ENCODE peak calls at places on chromosomes 11 and 22, in four cellular contexts. One of them, this sample, is unnamed.

GRCh38 chr11:28525636-28526405 is 417.6 kb downstream of the METTL15 start:
- DNase-seq in HCT116: no peak
- DNase-seq in naive thymus-derived CD4-positive, alpha-beta T cell: no peak
- DNase-seq in stomach: no peak
- DNase-seq in this sample: no peak

GRCh38 chr22:37329239-37330140 is 47.2 kb downstream of the CYTH4 start:
- DNase-seq in HCT116: no peak
- DNase-seq in naive thymus-derived CD4-positive, alpha-beta T cell: no peak
- DNase-seq in stomach: no peak
- DNase-seq in this sample: no peak

GRCh38 chr22:44071760-44072159 is 47.7 kb downstream of the PARVB start:
- DNase-seq in HCT116: no peak
- DNase-seq in naive thymus-derived CD4-positive, alpha-beta T cell: no peak
- DNase-seq in stomach: no peak
- DNase-seq in this sample: no peak

GRCh38 chr11:57903441-57904123 is 120.1 kb upstream of the OR9Q1 start:
- DNase-seq in HCT116: peak; percentile 74
- DNase-seq in naive thymus-derived CD4-positive, alpha-beta T cell: no peak
- DNase-seq in stomach: peak; percentile 49
- DNase-seq in this sample: no peak

GRCh38 chr22:27853404-27853803 is 51.8 kb upstream of the MN1 start:
- DNase-seq in HCT116: no peak
- DNase-seq in naive thymus-derived CD4-positive, alpha-beta T cell: no peak
- DNase-seq in stomach: no peak
- DNase-seq in this sample: no peak

GRCh38 chr11:120326228-120326627 is 1.1 kb downstream of the TLCD5 start:
- DNase-seq in HCT116: no peak
- DNase-seq in naive thymus-derived CD4-positive, alpha-beta T cell: no peak
- DNase-seq in stomach: no peak
- DNase-seq in this sample: no peak

GRCh38 chr11:35579557-35580396 is 38.5 kb upstream of the FJX1 start:
- DNase-seq in HCT116: peak; percentile 46
- DNase-seq in naive thymus-derived CD4-positive, alpha-beta T cell: no peak
- DNase-seq in stomach: no peak
- DNase-seq in this sample: peak; percentile 18

GRCh38 chr22:33757443-33758124 is 162.7 kb downstream of the LARGE1 start:
- DNase-seq in HCT116: no peak
- DNase-seq in naive thymus-derived CD4-positive, alpha-beta T cell: no peak
- DNase-seq in stomach: no peak
- DNase-seq in this sample: no peak

GRCh38 chr22:50627914-50628542 is at the start of gene ARSA:
- DNase-seq in HCT116: no peak
- DNase-seq in naive thymus-derived CD4-positive, alpha-beta T cell: peak; percentile 72
- DNase-seq in stomach: peak; percentile 82
- DNase-seq in this sample: no peak

GRCh38 chr11:18865951-18866350 is 73.3 kb downstream of the MRGPRX1 start:
- DNase-seq in HCT116: no peak
- DNase-seq in naive thymus-derived CD4-positive, alpha-beta T cell: no peak
- DNase-seq in stomach: no peak
- DNase-seq in this sample: no peak

GRCh38 chr11:119168471-119169271 is at the start of gene NLRX1:
- DNase-seq in HCT116: peak; percentile 73
- DNase-seq in naive thymus-derived CD4-positive, alpha-beta T cell: peak; percentile 73
- DNase-seq in stomach: peak; percentile 85
- DNase-seq in this sample: no peak

GRCh38 chr11:122723106-122723505 is 67.6 kb downstream of the UBASH3B start:
- DNase-seq in HCT116: no peak
- DNase-seq in naive thymus-derived CD4-positive, alpha-beta T cell: no peak
- DNase-seq in stomach: no peak
- DNase-seq in this sample: no peak

DNA sequence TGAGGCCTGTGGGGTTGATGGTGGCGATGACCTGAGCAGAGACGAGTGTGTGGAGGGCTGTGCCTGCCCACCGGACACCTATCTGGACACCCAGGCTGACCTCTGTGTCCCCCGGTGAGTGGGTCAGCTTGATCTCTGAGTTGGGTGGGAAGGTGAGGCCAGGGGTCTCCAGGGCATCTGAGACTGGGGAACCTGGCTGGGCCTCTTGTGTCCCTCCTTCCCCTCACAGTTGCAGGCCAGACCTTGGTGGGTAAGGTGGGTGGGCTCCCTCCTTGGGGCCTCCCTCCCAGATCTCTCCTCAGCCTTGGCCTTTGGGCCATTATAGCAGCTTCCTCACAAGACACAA is 27.7 kb downstream of the OTOG start:
- DNase-seq in HCT116: no peak
- DNase-seq in naive thymus-derived CD4-positive, alpha-beta T cell: no peak
- DNase-seq in stomach: no peak
- DNase-seq in this sample: no peak
- H3K27ac ChIP-seq in HCT116: no peak overlapping the region
- H3K27ac ChIP-seq in naive thymus-derived CD4-positive, alpha-beta T cell: no peak overlapping the region
- H3K27ac ChIP-seq in stomach: no peak overlapping the region
- H3K27ac ChIP-seq in this sample: no peak overlapping the region

GRCh38 chr22:21951931-21952465 is 650 bp downstream of the PPM1F start:
- DNase-seq in HCT116: no peak
- DNase-seq in naive thymus-derived CD4-positive, alpha-beta T cell: peak; percentile 8
- DNase-seq in stomach: peak; percentile 57
- DNase-seq in this sample: no peak

GRCh38 chr22:21952586-21953571 is at the start of gene PPM1F:
- DNase-seq in HCT116: no peak
- DNase-seq in naive thymus-derived CD4-positive, alpha-beta T cell: peak; percentile 85
- DNase-seq in stomach: peak; percentile 91
- DNase-seq in this sample: no peak

GRCh38 chr22:21949948-21950347 is 2.7 kb downstream of the PPM1F start:
- DNase-seq in HCT116: no peak
- DNase-seq in naive thymus-derived CD4-positive, alpha-beta T cell: no peak
- DNase-seq in stomach: no peak
- DNase-seq in this sample: no peak

GRCh38 chr22:21949569-21949918 is 3.1 kb downstream of the PPM1F start:
- DNase-seq in HCT116: no peak
- DNase-seq in naive thymus-derived CD4-positive, alpha-beta T cell: no peak
- DNase-seq in stomach: no peak
- DNase-seq in this sample: no peak

DNA sequence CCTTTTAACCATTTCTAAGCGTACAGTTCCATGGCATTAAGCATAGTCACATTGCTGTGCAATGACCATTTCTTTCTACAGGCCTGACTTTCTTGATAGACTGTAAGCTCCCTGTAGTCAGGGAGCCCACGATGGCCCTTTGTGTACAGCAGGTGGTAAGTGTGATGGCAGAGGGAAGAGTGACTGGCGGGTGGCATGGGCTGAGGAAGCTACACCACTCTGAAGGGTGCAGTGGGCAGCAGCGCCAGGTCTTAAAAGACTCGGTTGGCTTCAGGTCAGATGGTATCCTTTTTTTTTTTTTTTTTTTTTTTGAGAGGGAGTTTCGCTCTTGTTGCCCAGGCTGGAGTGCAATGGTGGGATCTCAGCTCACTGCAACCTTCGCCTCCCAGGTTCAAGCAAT is 1.6 kb downstream of the PPM1F start:
- DNase-seq in HCT116: no peak
- DNase-seq in naive thymus-derived CD4-positive, alpha-beta T cell: no peak
- DNase-seq in stomach: no peak
- DNase-seq in this sample: no peak
- H3K27ac ChIP-seq in HCT116: no peak overlapping the region
- H3K27ac ChIP-seq in naive thymus-derived CD4-positive, alpha-beta T cell: no peak overlapping the region
- H3K27ac ChIP-seq in stomach: peak overlapping the region; percentile 80
- H3K27ac ChIP-seq in this sample: no peak overlapping the region

DNA sequence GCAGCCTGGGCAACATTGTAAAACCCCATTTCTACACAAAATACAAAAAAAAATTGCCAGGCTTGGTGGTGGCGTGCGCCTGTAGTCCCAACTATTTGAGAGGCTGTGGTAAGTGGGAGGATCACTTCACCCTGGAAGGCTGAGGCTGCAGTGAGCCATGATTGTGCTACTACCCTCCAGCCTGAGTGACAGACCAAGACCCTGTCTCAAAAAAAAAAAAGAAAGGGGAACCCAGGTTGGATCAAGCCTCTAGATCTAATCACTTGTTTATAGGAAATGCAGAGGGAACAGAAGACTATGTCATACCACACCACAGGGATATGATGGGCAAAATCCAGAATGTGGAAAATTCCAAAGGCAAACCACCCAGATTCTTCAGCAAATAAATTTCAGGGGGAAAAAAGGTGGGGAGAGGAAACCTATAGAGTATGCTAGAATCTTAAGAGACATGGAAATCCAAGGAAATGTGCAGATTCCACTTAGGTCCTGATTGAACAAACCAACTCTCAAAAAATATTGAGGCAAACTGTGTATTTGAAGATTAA is 16.5 kb upstream of the MALAT1 start:
- DNase-seq in HCT116: no peak
- DNase-seq in naive thymus-derived CD4-positive, alpha-beta T cell: no peak
- DNase-seq in stomach: no peak
- DNase-seq in this sample: no peak
- H3K27ac ChIP-seq in HCT116: peak overlapping the region; percentile 66
- H3K27ac ChIP-seq in naive thymus-derived CD4-positive, alpha-beta T cell: no peak overlapping the region
- H3K27ac ChIP-seq in stomach: peak overlapping the region; percentile 16
- H3K27ac ChIP-seq in this sample: peak overlapping the region; percentile 6

DNA sequence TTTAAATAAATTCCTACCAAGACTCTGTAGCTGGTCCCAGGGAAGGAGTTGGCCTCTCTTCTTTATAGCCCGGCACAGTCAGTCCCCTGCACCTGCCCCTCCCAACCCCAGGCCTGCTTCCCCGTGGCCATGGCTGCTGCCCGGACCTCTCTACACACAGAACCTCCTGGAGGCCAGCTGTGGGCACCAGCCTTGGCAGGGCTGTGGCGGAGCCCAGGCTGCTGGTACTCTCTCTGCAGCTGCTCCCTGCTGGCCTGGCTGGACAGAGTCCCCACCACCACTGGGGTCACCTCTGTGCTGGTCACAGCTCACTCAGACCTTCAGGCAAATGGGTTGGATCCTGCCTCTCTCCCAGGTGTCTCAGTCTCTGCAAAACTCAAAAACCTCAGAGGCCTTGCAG is 69.3 kb downstream of the LRP5 start:
- DNase-seq in HCT116: no peak
- DNase-seq in naive thymus-derived CD4-positive, alpha-beta T cell: no peak
- DNase-seq in stomach: peak; percentile 64
- DNase-seq in this sample: no peak
- H3K27ac ChIP-seq in HCT116: no peak overlapping the region
- H3K27ac ChIP-seq in naive thymus-derived CD4-positive, alpha-beta T cell: no peak overlapping the region
- H3K27ac ChIP-seq in stomach: peak overlapping the region; percentile 85
- H3K27ac ChIP-seq in this sample: no peak overlapping the region

GRCh38 chr11:9607511-9607899 is 34.0 kb downstream of the WEE1 start:
- DNase-seq in HCT116: no peak
- DNase-seq in naive thymus-derived CD4-positive, alpha-beta T cell: no peak
- DNase-seq in stomach: no peak
- DNase-seq in this sample: no peak

GRCh38 chr11:9605742-9606141 is 32.3 kb downstream of the WEE1 start:
- DNase-seq in HCT116: no peak
- DNase-seq in naive thymus-derived CD4-positive, alpha-beta T cell: no peak
- DNase-seq in stomach: no peak
- DNase-seq in this sample: no peak

GRCh38 chr11:9609002-9609759 is 35.7 kb downstream of the WEE1 start:
- DNase-seq in HCT116: no peak
- DNase-seq in naive thymus-derived CD4-positive, alpha-beta T cell: no peak
- DNase-seq in stomach: no peak
- DNase-seq in this sample: no peak

GRCh38 chr11:9604134-9604533 is 30.7 kb downstream of the WEE1 start:
- DNase-seq in HCT116: no peak
- DNase-seq in naive thymus-derived CD4-positive, alpha-beta T cell: no peak
- DNase-seq in stomach: no peak
- DNase-seq in this sample: no peak

GRCh38 chr11:9606799-9607510 is 33.5 kb downstream of the WEE1 start:
- DNase-seq in HCT116: peak; percentile 45
- DNase-seq in naive thymus-derived CD4-positive, alpha-beta T cell: no peak
- DNase-seq in stomach: no peak
- DNase-seq in this sample: no peak
- H3K27ac ChIP-seq in HCT116: no peak overlapping the region
- H3K27ac ChIP-seq in naive thymus-derived CD4-positive, alpha-beta T cell: no peak overlapping the region
- H3K27ac ChIP-seq in stomach: no peak overlapping the region
- H3K27ac ChIP-seq in this sample: no peak overlapping the region

GRCh38 chr11:132103006-132103405 is 732.6 kb downstream of the NTM start:
- DNase-seq in HCT116: no peak
- DNase-seq in naive thymus-derived CD4-positive, alpha-beta T cell: no peak
- DNase-seq in stomach: no peak
- DNase-seq in this sample: no peak
- H3K27ac ChIP-seq in HCT116: no peak overlapping the region
- H3K27ac ChIP-seq in naive thymus-derived CD4-positive, alpha-beta T cell: no peak overlapping the region
- H3K27ac ChIP-seq in stomach: no peak overlapping the region
- H3K27ac ChIP-seq in this sample: no peak overlapping the region

DNA sequence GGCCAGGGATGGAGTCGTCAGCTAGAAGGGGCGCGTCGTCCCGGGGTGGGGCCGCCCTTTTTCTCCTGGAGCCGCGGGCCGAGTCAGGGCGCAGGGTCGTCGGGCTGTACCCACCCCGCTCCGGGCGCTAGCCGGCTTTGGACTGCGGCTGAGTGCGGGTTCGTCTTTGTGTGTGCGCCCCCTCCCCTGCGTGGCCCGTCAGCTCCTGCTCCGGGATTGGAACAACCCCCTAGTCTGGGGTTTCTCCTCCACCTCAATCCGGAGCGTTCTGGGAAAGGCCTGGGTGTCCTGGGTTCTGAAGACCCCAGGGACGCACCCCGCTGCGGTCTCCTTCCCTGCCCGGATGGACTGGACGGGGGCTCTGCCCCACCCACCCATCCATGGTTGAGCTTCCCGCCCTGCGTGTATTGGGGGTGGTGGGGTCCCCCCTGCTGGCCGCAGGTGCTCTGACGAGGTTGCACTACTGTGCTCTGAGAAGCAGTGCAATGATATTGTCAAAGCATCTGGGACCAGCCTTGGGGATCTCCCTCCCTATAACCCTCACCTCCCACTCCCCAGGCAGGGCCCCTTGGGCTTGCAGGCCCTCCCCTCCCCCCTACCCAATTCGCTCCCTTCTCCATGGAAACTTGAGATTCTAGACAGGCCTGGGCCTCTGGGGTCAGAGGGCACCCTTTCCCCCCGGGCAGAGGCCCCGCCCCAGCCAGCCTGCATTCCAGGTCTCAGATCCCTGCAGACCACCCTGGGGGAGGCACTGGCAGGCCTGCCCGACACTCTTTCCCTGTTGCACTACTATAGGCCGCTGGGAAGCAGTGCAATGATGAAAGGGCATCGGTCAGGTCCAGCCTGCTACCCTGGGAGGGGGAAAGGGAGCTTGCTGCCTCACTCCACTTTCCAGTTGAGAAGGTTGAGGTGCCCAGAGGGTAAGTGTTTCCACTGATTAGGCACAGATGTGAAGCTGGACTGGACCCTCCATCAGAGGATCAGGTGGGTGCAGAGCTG is 10.7 kb downstream of the SDF2L1 start:
- DNase-seq in HCT116: no peak
- DNase-seq in naive thymus-derived CD4-positive, alpha-beta T cell: no peak
- DNase-seq in stomach: no peak
- DNase-seq in this sample: no peak
- H3K27ac ChIP-seq in HCT116: peak overlapping the region; percentile 73
- H3K27ac ChIP-seq in naive thymus-derived CD4-positive, alpha-beta T cell: peak overlapping the region; percentile 36
- H3K27ac ChIP-seq in stomach: peak overlapping the region; percentile 50
- H3K27ac ChIP-seq in this sample: no peak overlapping the region

DNA sequence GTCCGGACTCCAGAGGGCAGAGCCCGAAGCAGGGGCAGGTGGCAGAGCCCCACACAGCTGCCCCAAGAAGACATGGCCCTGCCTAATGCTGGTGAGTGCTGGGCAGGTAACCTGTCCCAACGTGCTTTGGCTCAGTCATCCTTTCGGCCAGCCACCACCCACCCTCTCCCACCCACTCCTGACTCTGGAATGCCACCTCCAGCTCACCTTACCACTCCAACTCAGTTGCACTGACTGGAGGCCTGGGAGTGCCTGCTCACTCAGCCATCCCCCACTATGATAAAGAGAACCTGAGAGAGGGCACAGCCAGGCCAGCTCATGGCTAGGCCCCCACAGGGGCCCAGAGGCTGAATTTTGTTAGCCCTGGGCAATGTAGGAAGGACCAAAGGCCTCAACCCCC is 53.8 kb upstream of the MPEG1 start:
- DNase-seq in HCT116: no peak
- DNase-seq in naive thymus-derived CD4-positive, alpha-beta T cell: no peak
- DNase-seq in stomach: no peak
- DNase-seq in this sample: no peak
- H3K27ac ChIP-seq in HCT116: no peak overlapping the region
- H3K27ac ChIP-seq in naive thymus-derived CD4-positive, alpha-beta T cell: no peak overlapping the region
- H3K27ac ChIP-seq in stomach: no peak overlapping the region
- H3K27ac ChIP-seq in this sample: no peak overlapping the region

GRCh38 chr11:88194990-88195389 is 19.7 kb upstream of the RAB38 start:
- DNase-seq in HCT116: no peak
- DNase-seq in naive thymus-derived CD4-positive, alpha-beta T cell: no peak
- DNase-seq in stomach: no peak
- DNase-seq in this sample: no peak
- H3K27ac ChIP-seq in HCT116: no peak overlapping the region
- H3K27ac ChIP-seq in naive thymus-derived CD4-positive, alpha-beta T cell: no peak overlapping the region
- H3K27ac ChIP-seq in stomach: no peak overlapping the region
- H3K27ac ChIP-seq in this sample: no peak overlapping the region